ENCODE peak calls at places on chromosomes 7 and 10, in ten cellular contexts. One of them, this sample, is unnamed.

GRCh38 chr10:70960316-70960715 is 72.0 kb upstream of the PCBD1 start:
- ATAC-seq in lower lobe of right lung: no peak
- ATAC-seq in GM12878: no peak
- ATAC-seq in HepG2: no peak
- ATAC-seq in GM23338: no peak
- ATAC-seq in left lung: no peak
- ATAC-seq in K562: no peak
- ATAC-seq in psoas muscle: no peak
- ATAC-seq in upper lobe of left lung: no peak
- ATAC-seq in CD8-positive, alpha-beta T cell: no peak
- ATAC-seq in this sample: no peak

GRCh38 chr10:43596546-43596945 is 9.7 kb upstream of the ZNF485 start:
- ATAC-seq in K562: no peak
- ATAC-seq in lower lobe of right lung: no peak
- ATAC-seq in psoas muscle: no peak
- ATAC-seq in left lung: no peak
- ATAC-seq in GM12878: no peak
- ATAC-seq in HepG2: peak; percentile 73
- ATAC-seq in GM23338: no peak
- ATAC-seq in upper lobe of left lung: no peak
- ATAC-seq in CD8-positive, alpha-beta T cell: no peak
- ATAC-seq in this sample: no peak

GRCh38 chr7:128274246-128274889 is 33.3 kb downstream of the LEP start:
- ATAC-seq in psoas muscle: no peak
- ATAC-seq in HepG2: peak; percentile 80
- ATAC-seq in K562: no peak
- ATAC-seq in GM12878: no peak
- ATAC-seq in GM23338: no peak
- ATAC-seq in left lung: no peak
- ATAC-seq in upper lobe of left lung: no peak
- ATAC-seq in lower lobe of right lung: no peak
- ATAC-seq in CD8-positive, alpha-beta T cell: no peak
- ATAC-seq in this sample: no peak

GRCh38 chr10:60314306-60314940 is 75.3 kb downstream of the ANK3 start:
- ATAC-seq in GM12878: no peak
- ATAC-seq in psoas muscle: no peak
- ATAC-seq in HepG2: no peak
- ATAC-seq in left lung: peak; percentile 68
- ATAC-seq in lower lobe of right lung: no peak
- ATAC-seq in K562: peak; percentile 91
- ATAC-seq in CD8-positive, alpha-beta T cell: no peak
- ATAC-seq in GM23338: no peak
- ATAC-seq in upper lobe of left lung: no peak
- ATAC-seq in this sample: no peak

GRCh38 chr7:11127112-11127785 is 153.6 kb downstream of the PHF14 start:
- ATAC-seq in GM23338: no peak
- ATAC-seq in psoas muscle: no peak
- ATAC-seq in upper lobe of left lung: no peak
- ATAC-seq in K562: no peak
- ATAC-seq in lower lobe of right lung: no peak
- ATAC-seq in GM12878: peak; percentile 32
- ATAC-seq in left lung: no peak
- ATAC-seq in HepG2: no peak
- ATAC-seq in CD8-positive, alpha-beta T cell: no peak
- ATAC-seq in this sample: no peak

GRCh38 chr7:68147621-68148238 is 1151.1 kb downstream of the TYW1 start:
- ATAC-seq in upper lobe of left lung: no peak
- ATAC-seq in GM12878: no peak
- ATAC-seq in GM23338: no peak
- ATAC-seq in K562: no peak
- ATAC-seq in left lung: no peak
- ATAC-seq in HepG2: no peak
- ATAC-seq in lower lobe of right lung: no peak
- ATAC-seq in psoas muscle: no peak
- ATAC-seq in CD8-positive, alpha-beta T cell: no peak
- ATAC-seq in this sample: no peak

GRCh38 chr7:92397542-92397941 is 49.7 kb upstream of the GATAD1 start:
- ATAC-seq in left lung: no peak
- ATAC-seq in HepG2: no peak
- ATAC-seq in CD8-positive, alpha-beta T cell: no peak
- ATAC-seq in upper lobe of left lung: no peak
- ATAC-seq in GM12878: no peak
- ATAC-seq in K562: no peak
- ATAC-seq in psoas muscle: no peak
- ATAC-seq in lower lobe of right lung: no peak
- ATAC-seq in GM23338: no peak
- ATAC-seq in this sample: no peak

GRCh38 chr7:41889040-41889439 is 186.2 kb upstream of the INHBA start:
- ATAC-seq in left lung: no peak
- ATAC-seq in psoas muscle: no peak
- ATAC-seq in GM12878: peak; percentile 71
- ATAC-seq in lower lobe of right lung: peak; percentile 22
- ATAC-seq in K562: no peak
- ATAC-seq in CD8-positive, alpha-beta T cell: no peak
- ATAC-seq in GM23338: no peak
- ATAC-seq in HepG2: peak; percentile 26
- ATAC-seq in upper lobe of left lung: no peak
- ATAC-seq in this sample: no peak

GRCh38 chr10:516766-517165 is 172.7 kb downstream of the DIP2C start:
- ATAC-seq in psoas muscle: no peak
- ATAC-seq in GM12878: no peak
- ATAC-seq in HepG2: no peak
- ATAC-seq in upper lobe of left lung: no peak
- ATAC-seq in left lung: no peak
- ATAC-seq in lower lobe of right lung: no peak
- ATAC-seq in GM23338: no peak
- ATAC-seq in CD8-positive, alpha-beta T cell: no peak
- ATAC-seq in K562: no peak
- ATAC-seq in this sample: no peak

DNA sequence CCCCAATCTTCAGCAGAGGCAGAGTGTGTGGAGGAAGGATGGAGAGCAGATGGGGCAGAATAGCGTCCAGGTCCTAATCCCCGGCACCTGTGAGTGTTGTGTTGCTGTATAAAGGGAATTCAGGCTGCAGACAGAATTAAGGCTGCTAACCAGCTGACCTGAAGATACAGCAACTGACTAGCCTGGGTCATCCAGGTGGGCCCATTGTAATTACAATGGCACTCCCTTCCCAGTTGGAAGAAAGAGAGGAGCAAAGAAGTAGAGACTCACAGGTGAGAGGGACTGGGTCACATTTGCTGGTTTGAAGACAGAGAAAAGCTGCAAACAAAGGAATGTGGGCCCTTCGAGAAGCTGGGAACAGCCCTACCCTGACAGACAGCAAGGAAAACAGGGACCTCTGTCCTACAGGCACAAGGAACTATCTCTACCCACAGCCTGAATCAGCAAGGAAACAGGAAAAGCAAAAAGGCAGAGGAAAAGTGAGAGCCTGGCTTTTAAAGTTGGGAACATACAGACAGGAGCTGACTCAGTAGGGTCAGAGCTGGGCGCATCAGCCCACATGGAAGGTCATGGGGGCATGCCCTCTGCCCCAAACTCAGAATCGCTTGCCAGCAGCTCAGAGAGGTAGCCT is 11.6 kb upstream of the TMEM72 start:
- ATAC-seq in GM12878: no peak
- ATAC-seq in upper lobe of left lung: no peak
- ATAC-seq in lower lobe of right lung: no peak
- ATAC-seq in psoas muscle: no peak
- ATAC-seq in HepG2: no peak
- ATAC-seq in K562: no peak
- ATAC-seq in GM23338: peak; percentile 85
- ATAC-seq in CD8-positive, alpha-beta T cell: no peak
- ATAC-seq in left lung: no peak
- ATAC-seq in this sample: no peak
- H3K27ac ChIP-seq in GM12878: no peak overlapping the region
- H3K27ac ChIP-seq in upper lobe of left lung: no peak overlapping the region
- H3K27ac ChIP-seq in lower lobe of right lung: no peak overlapping the region
- H3K27ac ChIP-seq in psoas muscle: no peak overlapping the region
- H3K27ac ChIP-seq in HepG2: no peak overlapping the region
- H3K27ac ChIP-seq in K562: no peak overlapping the region
- H3K27ac ChIP-seq in GM23338: no peak overlapping the region
- H3K27ac ChIP-seq in CD8-positive, alpha-beta T cell: no peak overlapping the region
- H3K27ac ChIP-seq in left lung: no peak overlapping the region
- H3K27ac ChIP-seq in this sample: no peak overlapping the region

DNA sequence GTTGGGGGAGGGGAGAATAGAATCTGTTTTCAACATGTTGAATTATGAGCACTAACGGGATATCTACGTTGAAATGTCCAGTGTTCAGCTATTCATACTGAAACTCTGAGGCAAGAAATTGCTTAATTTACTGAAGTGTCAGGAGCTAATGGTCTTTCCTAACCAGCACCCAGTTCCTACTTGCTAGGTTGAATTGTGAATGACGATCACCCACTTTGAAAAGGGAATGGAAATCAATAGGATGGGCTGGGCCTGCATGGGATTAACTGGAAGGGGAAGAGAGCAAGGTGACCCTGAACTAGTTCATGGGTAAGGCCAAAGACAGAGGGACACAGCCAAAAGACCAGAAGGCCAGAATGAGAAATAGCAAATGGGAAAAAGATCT is 51.3 kb downstream of the HIPK2 start:
- ATAC-seq in left lung: no peak
- ATAC-seq in upper lobe of left lung: no peak
- ATAC-seq in HepG2: peak; percentile 56
- ATAC-seq in K562: no peak
- ATAC-seq in GM12878: peak; percentile 59
- ATAC-seq in GM23338: no peak
- ATAC-seq in psoas muscle: no peak
- ATAC-seq in lower lobe of right lung: peak; percentile 33
- ATAC-seq in CD8-positive, alpha-beta T cell: no peak
- ATAC-seq in this sample: peak; percentile 20
- H3K27ac ChIP-seq in left lung: no peak overlapping the region
- H3K27ac ChIP-seq in upper lobe of left lung: peak overlapping the region; percentile 83
- H3K27ac ChIP-seq in HepG2: no peak overlapping the region
- H3K27ac ChIP-seq in K562: no peak overlapping the region
- H3K27ac ChIP-seq in GM12878: peak overlapping the region; percentile 24
- H3K27ac ChIP-seq in GM23338: no peak overlapping the region
- H3K27ac ChIP-seq in psoas muscle: peak overlapping the region; percentile 19
- H3K27ac ChIP-seq in lower lobe of right lung: peak overlapping the region; percentile 28
- H3K27ac ChIP-seq in CD8-positive, alpha-beta T cell: no peak overlapping the region
- H3K27ac ChIP-seq in this sample: no peak overlapping the region

GRCh38 chr10:17119845-17120244 is 9.8 kb downstream of the CUBN start:
- ATAC-seq in psoas muscle: no peak
- ATAC-seq in K562: no peak
- ATAC-seq in GM12878: no peak
- ATAC-seq in CD8-positive, alpha-beta T cell: no peak
- ATAC-seq in lower lobe of right lung: no peak
- ATAC-seq in GM23338: no peak
- ATAC-seq in left lung: no peak
- ATAC-seq in HepG2: no peak
- ATAC-seq in upper lobe of left lung: no peak
- ATAC-seq in this sample: no peak
- H3K27ac ChIP-seq in psoas muscle: no peak overlapping the region
- H3K27ac ChIP-seq in K562: no peak overlapping the region
- H3K27ac ChIP-seq in GM12878: no peak overlapping the region
- H3K27ac ChIP-seq in CD8-positive, alpha-beta T cell: no peak overlapping the region
- H3K27ac ChIP-seq in lower lobe of right lung: no peak overlapping the region
- H3K27ac ChIP-seq in GM23338: no peak overlapping the region
- H3K27ac ChIP-seq in left lung: no peak overlapping the region
- H3K27ac ChIP-seq in HepG2: no peak overlapping the region
- H3K27ac ChIP-seq in upper lobe of left lung: no peak overlapping the region
- H3K27ac ChIP-seq in this sample: no peak overlapping the region

GRCh38 chr7:36115448-36116321 is 37.4 kb upstream of the EEPD1 start:
- ATAC-seq in HepG2: peak; percentile 86
- ATAC-seq in CD8-positive, alpha-beta T cell: peak; percentile 36
- ATAC-seq in K562: peak; percentile 37
- ATAC-seq in left lung: peak; percentile 78
- ATAC-seq in GM12878: peak; percentile 100
- ATAC-seq in GM23338: no peak
- ATAC-seq in upper lobe of left lung: peak; percentile 82
- ATAC-seq in lower lobe of right lung: peak; percentile 81
- ATAC-seq in psoas muscle: peak; percentile 86
- ATAC-seq in this sample: peak; percentile 50

GRCh38 chr7:36116347-36117200 is 36.5 kb upstream of the EEPD1 start:
- ATAC-seq in upper lobe of left lung: no peak
- ATAC-seq in left lung: no peak
- ATAC-seq in psoas muscle: peak; percentile 25
- ATAC-seq in CD8-positive, alpha-beta T cell: no peak
- ATAC-seq in HepG2: peak; percentile 66
- ATAC-seq in K562: no peak
- ATAC-seq in lower lobe of right lung: no peak
- ATAC-seq in GM12878: no peak
- ATAC-seq in GM23338: no peak
- ATAC-seq in this sample: no peak

GRCh38 chr7:36117201-36117840 is 35.7 kb upstream of the EEPD1 start:
- ATAC-seq in left lung: no peak
- ATAC-seq in GM23338: peak; percentile 68
- ATAC-seq in GM12878: no peak
- ATAC-seq in psoas muscle: no peak
- ATAC-seq in K562: no peak
- ATAC-seq in HepG2: no peak
- ATAC-seq in lower lobe of right lung: no peak
- ATAC-seq in CD8-positive, alpha-beta T cell: no peak
- ATAC-seq in upper lobe of left lung: no peak
- ATAC-seq in this sample: no peak

GRCh38 chr7:36118344-36118743 is 34.7 kb upstream of the EEPD1 start:
- ATAC-seq in left lung: no peak
- ATAC-seq in psoas muscle: no peak
- ATAC-seq in upper lobe of left lung: no peak
- ATAC-seq in K562: no peak
- ATAC-seq in HepG2: peak; percentile 72
- ATAC-seq in CD8-positive, alpha-beta T cell: no peak
- ATAC-seq in GM23338: no peak
- ATAC-seq in GM12878: no peak
- ATAC-seq in lower lobe of right lung: no peak
- ATAC-seq in this sample: no peak

GRCh38 chr7:36119005-36119711 is 33.9 kb upstream of the EEPD1 start:
- ATAC-seq in CD8-positive, alpha-beta T cell: no peak
- ATAC-seq in GM23338: no peak
- ATAC-seq in GM12878: no peak
- ATAC-seq in lower lobe of right lung: peak; percentile 85
- ATAC-seq in HepG2: no peak
- ATAC-seq in K562: no peak
- ATAC-seq in upper lobe of left lung: peak; percentile 82
- ATAC-seq in left lung: peak; percentile 83
- ATAC-seq in psoas muscle: peak; percentile 54
- ATAC-seq in this sample: peak; percentile 77
- H3K27ac ChIP-seq in CD8-positive, alpha-beta T cell: no peak overlapping the region
- H3K27ac ChIP-seq in GM23338: no peak overlapping the region
- H3K27ac ChIP-seq in GM12878: no peak overlapping the region
- H3K27ac ChIP-seq in lower lobe of right lung: no peak overlapping the region
- H3K27ac ChIP-seq in HepG2: no peak overlapping the region
- H3K27ac ChIP-seq in K562: no peak overlapping the region
- H3K27ac ChIP-seq in upper lobe of left lung: peak overlapping the region; percentile 44
- H3K27ac ChIP-seq in left lung: no peak overlapping the region
- H3K27ac ChIP-seq in psoas muscle: no peak overlapping the region
- H3K27ac ChIP-seq in this sample: no peak overlapping the region